ENCODE peak calls at places on chromosome 5, in eight cellular contexts. One of them, this sample, is unnamed.

GRCh38 chr5:421901-422300 is 21.1 kb upstream of the EXOC3 start:
- DNase-seq in HCT116: no peak
- DNase-seq in fibroblast of lung: no peak
- DNase-seq in IMR-90: no peak
- DNase-seq in ovary: no peak
- DNase-seq in heart right ventricle: no peak
- DNase-seq in GM23338: no peak
- DNase-seq in astrocyte of the spinal cord: no peak
- DNase-seq in this sample: no peak

GRCh38 chr5:79511945-79512493 is 1.9 kb downstream of the HOMER1 start:
- DNase-seq in HCT116: no peak
- DNase-seq in fibroblast of lung: peak
- DNase-seq in IMR-90: no peak
- DNase-seq in ovary: no peak
- DNase-seq in heart right ventricle: no peak
- DNase-seq in GM23338: no peak
- DNase-seq in astrocyte of the spinal cord: peak
- DNase-seq in this sample: no peak

GRCh38 chr5:171405615-171406014 is 13.8 kb upstream of the FGF18 start:
- DNase-seq in HCT116: no peak
- DNase-seq in fibroblast of lung: peak
- DNase-seq in IMR-90: peak
- DNase-seq in ovary: no peak
- DNase-seq in heart right ventricle: no peak
- DNase-seq in GM23338: peak
- DNase-seq in astrocyte of the spinal cord: no peak
- DNase-seq in this sample: peak

GRCh38 chr5:146797683-146798082 is 80.9 kb downstream of the PPP2R2B start:
- DNase-seq in HCT116: no peak
- DNase-seq in fibroblast of lung: no peak
- DNase-seq in IMR-90: no peak
- DNase-seq in ovary: no peak
- DNase-seq in heart right ventricle: no peak
- DNase-seq in GM23338: no peak
- DNase-seq in astrocyte of the spinal cord: no peak
- DNase-seq in this sample: no peak

GRCh38 chr5:54820346-54820745 is 165.0 kb downstream of the ESM1 start:
- DNase-seq in HCT116: no peak
- DNase-seq in fibroblast of lung: peak
- DNase-seq in IMR-90: peak
- DNase-seq in ovary: no peak
- DNase-seq in heart right ventricle: no peak
- DNase-seq in GM23338: no peak
- DNase-seq in astrocyte of the spinal cord: peak
- DNase-seq in this sample: peak

GRCh38 chr5:38535281-38535750 is 21.1 kb downstream of the LIFR start:
- DNase-seq in HCT116: no peak
- DNase-seq in fibroblast of lung: peak
- DNase-seq in IMR-90: no peak
- DNase-seq in ovary: no peak
- DNase-seq in heart right ventricle: no peak
- DNase-seq in GM23338: no peak
- DNase-seq in astrocyte of the spinal cord: no peak
- DNase-seq in this sample: no peak

GRCh38 chr5:3741372-3741770 is 145.7 kb downstream of the IRX1 start:
- DNase-seq in HCT116: no peak
- DNase-seq in fibroblast of lung: no peak
- DNase-seq in IMR-90: no peak
- DNase-seq in ovary: no peak
- DNase-seq in heart right ventricle: no peak
- DNase-seq in GM23338: no peak
- DNase-seq in astrocyte of the spinal cord: no peak
- DNase-seq in this sample: no peak

GRCh38 chr5:76547242-76547890 is 75.8 kb downstream of the F2RL2 start:
- DNase-seq in HCT116: no peak
- DNase-seq in fibroblast of lung: peak
- DNase-seq in IMR-90: no peak
- DNase-seq in ovary: no peak
- DNase-seq in heart right ventricle: no peak
- DNase-seq in GM23338: no peak
- DNase-seq in astrocyte of the spinal cord: no peak
- DNase-seq in this sample: peak

GRCh38 chr5:168747987-168748777 is 169.0 kb upstream of the PANK3 start:
- DNase-seq in HCT116: peak
- DNase-seq in fibroblast of lung: no peak
- DNase-seq in IMR-90: no peak
- DNase-seq in ovary: no peak
- DNase-seq in heart right ventricle: no peak
- DNase-seq in GM23338: peak
- DNase-seq in astrocyte of the spinal cord: no peak
- DNase-seq in this sample: no peak

GRCh38 chr5:80070338-80071056 is 35.3 kb downstream of the THBS4 start:
- DNase-seq in HCT116: no peak
- DNase-seq in fibroblast of lung: no peak
- DNase-seq in IMR-90: peak
- DNase-seq in ovary: no peak
- DNase-seq in heart right ventricle: no peak
- DNase-seq in GM23338: no peak
- DNase-seq in astrocyte of the spinal cord: no peak
- DNase-seq in this sample: no peak

GRCh38 chr5:156942064-156942463 is 21.0 kb downstream of the TIMD4 start:
- DNase-seq in HCT116: no peak
- DNase-seq in fibroblast of lung: no peak
- DNase-seq in IMR-90: no peak
- DNase-seq in ovary: no peak
- DNase-seq in heart right ventricle: no peak
- DNase-seq in GM23338: no peak
- DNase-seq in astrocyte of the spinal cord: no peak
- DNase-seq in this sample: no peak

GRCh38 chr5:14399054-14399657 is 182.4 kb upstream of the OTULINL start:
- DNase-seq in HCT116: peak
- DNase-seq in fibroblast of lung: peak
- DNase-seq in IMR-90: peak
- DNase-seq in ovary: no peak
- DNase-seq in heart right ventricle: no peak
- DNase-seq in GM23338: peak
- DNase-seq in astrocyte of the spinal cord: peak
- DNase-seq in this sample: peak

GRCh38 chr5:13478831-13479465 is 465.5 kb downstream of the DNAH5 start:
- DNase-seq in HCT116: no peak
- DNase-seq in fibroblast of lung: no peak
- DNase-seq in IMR-90: peak
- DNase-seq in ovary: no peak
- DNase-seq in heart right ventricle: peak
- DNase-seq in GM23338: peak
- DNase-seq in astrocyte of the spinal cord: peak
- DNase-seq in this sample: peak

GRCh38 chr5:59506285-59506877 is 387.1 kb downstream of the PDE4D start:
- DNase-seq in HCT116: no peak
- DNase-seq in fibroblast of lung: peak
- DNase-seq in IMR-90: peak
- DNase-seq in ovary: no peak
- DNase-seq in heart right ventricle: no peak
- DNase-seq in GM23338: peak
- DNase-seq in astrocyte of the spinal cord: peak
- DNase-seq in this sample: peak

GRCh38 chr5:94422819-94423218 is 195.6 kb downstream of the KIAA0825 start:
- DNase-seq in HCT116: peak
- DNase-seq in fibroblast of lung: peak
- DNase-seq in IMR-90: peak
- DNase-seq in ovary: no peak
- DNase-seq in heart right ventricle: no peak
- DNase-seq in GM23338: peak
- DNase-seq in astrocyte of the spinal cord: peak
- DNase-seq in this sample: peak

DNA sequence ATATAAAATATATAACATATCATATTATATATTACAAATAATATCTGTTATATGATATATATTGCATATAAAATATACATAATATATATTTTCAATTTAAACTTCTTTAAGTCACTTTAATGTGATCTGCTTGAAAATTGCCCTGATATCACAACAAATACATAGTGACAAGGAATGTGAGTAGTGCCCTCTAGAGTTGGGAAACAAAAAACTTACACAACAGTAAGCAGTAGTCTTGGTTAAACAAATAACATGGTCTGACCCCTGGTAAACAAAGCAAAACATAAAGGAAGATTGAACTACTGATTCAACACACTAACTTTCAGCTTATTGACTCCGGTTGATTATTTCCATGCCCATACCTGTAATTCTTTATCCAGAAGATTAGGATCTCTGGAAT is 188.3 kb upstream of the NMUR2 start:
- DNase-seq in HCT116: no peak
- DNase-seq in fibroblast of lung: no peak
- DNase-seq in IMR-90: no peak
- DNase-seq in ovary: no peak
- DNase-seq in heart right ventricle: no peak
- DNase-seq in GM23338: peak
- DNase-seq in astrocyte of the spinal cord: no peak
- DNase-seq in this sample: no peak
- TF ChIP-seq CTCF in HCT116: peak
- TF ChIP-seq CTCF in fibroblast of lung: no peak
- TF ChIP-seq CTCF in IMR-90: no peak
- TF ChIP-seq CTCF in ovary: no peak
- TF ChIP-seq CTCF in heart right ventricle: no peak
- TF ChIP-seq CTCF in GM23338: peak
- TF ChIP-seq CTCF in astrocyte of the spinal cord: no peak
- TF ChIP-seq CTCF in this sample: no peak

GRCh38 chr5:133122711-133123110 is 70.9 kb downstream of the HSPA4 start:
- DNase-seq in HCT116: no peak
- DNase-seq in fibroblast of lung: no peak
- DNase-seq in IMR-90: no peak
- DNase-seq in ovary: no peak
- DNase-seq in heart right ventricle: no peak
- DNase-seq in GM23338: no peak
- DNase-seq in astrocyte of the spinal cord: no peak
- DNase-seq in this sample: no peak

GRCh38 chr5:133123297-133123696 is 71.5 kb downstream of the HSPA4 start:
- DNase-seq in HCT116: no peak
- DNase-seq in fibroblast of lung: no peak
- DNase-seq in IMR-90: no peak
- DNase-seq in ovary: no peak
- DNase-seq in heart right ventricle: no peak
- DNase-seq in GM23338: no peak
- DNase-seq in astrocyte of the spinal cord: no peak
- DNase-seq in this sample: no peak

GRCh38 chr5:133121611-133122150 is 69.9 kb downstream of the HSPA4 start:
- DNase-seq in HCT116: no peak
- DNase-seq in fibroblast of lung: no peak
- DNase-seq in IMR-90: no peak
- DNase-seq in ovary: no peak
- DNase-seq in heart right ventricle: no peak
- DNase-seq in GM23338: no peak
- DNase-seq in astrocyte of the spinal cord: no peak
- DNase-seq in this sample: no peak

GRCh38 chr5:133128066-133128465 is 76.3 kb downstream of the HSPA4 start:
- DNase-seq in HCT116: no peak
- DNase-seq in fibroblast of lung: no peak
- DNase-seq in IMR-90: no peak
- DNase-seq in ovary: no peak
- DNase-seq in heart right ventricle: no peak
- DNase-seq in GM23338: no peak
- DNase-seq in astrocyte of the spinal cord: no peak
- DNase-seq in this sample: no peak

DNA sequence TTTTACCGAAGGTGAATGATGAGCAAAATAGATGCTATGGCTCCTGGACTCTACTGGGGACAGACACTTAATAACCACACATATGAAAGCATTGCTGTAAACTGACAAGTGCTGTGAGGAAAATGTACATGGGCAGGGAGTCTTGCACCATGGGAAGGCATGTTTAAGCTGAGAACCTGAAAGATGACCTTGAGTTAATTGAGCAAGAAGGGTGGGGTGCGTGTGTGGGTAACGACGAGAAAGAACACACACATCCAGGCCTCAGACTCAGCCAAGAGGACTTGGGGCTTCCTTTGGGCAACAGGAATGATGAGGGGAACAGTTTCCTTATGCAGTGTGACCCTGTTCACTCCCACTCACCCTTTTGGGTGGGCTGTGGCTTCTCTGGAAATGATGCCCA is 73.1 kb downstream of the HSPA4 start:
- DNase-seq in HCT116: no peak
- DNase-seq in fibroblast of lung: no peak
- DNase-seq in IMR-90: no peak
- DNase-seq in ovary: no peak
- DNase-seq in heart right ventricle: no peak
- DNase-seq in GM23338: no peak
- DNase-seq in astrocyte of the spinal cord: no peak
- DNase-seq in this sample: no peak
- TF ChIP-seq CTCF in HCT116: no peak
- TF ChIP-seq CTCF in fibroblast of lung: no peak
- TF ChIP-seq CTCF in IMR-90: no peak
- TF ChIP-seq CTCF in ovary: no peak
- TF ChIP-seq CTCF in heart right ventricle: no peak
- TF ChIP-seq CTCF in GM23338: no peak
- TF ChIP-seq CTCF in astrocyte of the spinal cord: no peak
- TF ChIP-seq CTCF in this sample: no peak

DNA sequence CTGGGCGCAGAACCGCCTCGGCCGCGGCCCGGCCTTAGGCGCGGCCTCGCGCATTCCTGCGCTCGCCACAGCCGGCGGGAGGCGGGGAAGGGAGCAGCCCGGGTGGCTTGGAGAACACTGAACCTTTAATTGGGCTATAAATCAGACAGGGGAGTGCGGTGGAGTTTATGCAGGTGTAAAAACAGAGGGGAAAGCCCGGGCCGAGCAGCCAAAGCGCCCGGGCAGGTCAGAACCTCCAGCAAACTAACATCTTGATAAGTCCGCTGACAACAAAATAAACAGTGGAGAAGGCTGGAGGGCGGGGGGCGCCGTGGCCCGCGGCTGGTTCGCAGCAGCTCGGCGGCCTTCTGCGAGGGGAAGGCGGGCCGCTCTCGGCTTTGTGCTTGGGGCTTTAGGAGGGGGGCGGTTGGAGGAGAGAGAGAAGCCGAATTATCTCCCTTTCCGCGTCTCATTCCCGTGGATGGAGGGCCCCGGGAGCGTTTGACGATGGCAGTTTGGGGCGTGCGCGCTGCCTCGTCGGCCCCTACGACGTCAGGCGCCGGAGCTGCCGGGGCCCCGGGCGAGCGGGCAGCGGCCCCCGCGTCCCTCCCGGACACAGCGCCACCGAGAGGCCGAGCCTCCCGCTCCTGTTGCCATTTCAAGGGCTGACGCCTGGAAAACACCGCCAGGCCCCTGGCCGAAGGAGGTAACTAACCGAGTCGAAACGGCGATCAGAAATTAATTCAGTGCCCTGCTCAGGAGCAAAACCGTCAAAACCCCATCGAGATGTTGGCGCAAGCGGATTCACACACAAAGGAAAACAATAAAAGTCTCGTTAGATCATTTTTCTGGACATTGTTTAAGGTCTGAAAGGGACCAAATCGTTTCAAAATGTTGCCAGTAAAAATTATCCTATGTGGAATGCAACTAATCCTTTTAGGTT is 11.2 kb downstream of the FOXD1 start:
- DNase-seq in HCT116: peak
- DNase-seq in fibroblast of lung: peak
- DNase-seq in IMR-90: peak
- DNase-seq in ovary: no peak
- DNase-seq in heart right ventricle: no peak
- DNase-seq in GM23338: peak
- DNase-seq in astrocyte of the spinal cord: peak
- DNase-seq in this sample: peak
- TF ChIP-seq CTCF in HCT116: peak
- TF ChIP-seq CTCF in fibroblast of lung: peak
- TF ChIP-seq CTCF in IMR-90: peak
- TF ChIP-seq CTCF in ovary: no peak
- TF ChIP-seq CTCF in heart right ventricle: no peak
- TF ChIP-seq CTCF in GM23338: peak
- TF ChIP-seq CTCF in astrocyte of the spinal cord: peak
- TF ChIP-seq CTCF in this sample: peak

GRCh38 chr5:138543730-138544104 is 681 bp upstream of the ETF1 start:
- DNase-seq in HCT116: no peak
- DNase-seq in fibroblast of lung: no peak
- DNase-seq in IMR-90: no peak
- DNase-seq in ovary: no peak
- DNase-seq in heart right ventricle: no peak
- DNase-seq in GM23338: no peak
- DNase-seq in astrocyte of the spinal cord: no peak
- DNase-seq in this sample: no peak
- TF ChIP-seq CTCF in HCT116: no peak
- TF ChIP-seq CTCF in fibroblast of lung: no peak
- TF ChIP-seq CTCF in IMR-90: no peak
- TF ChIP-seq CTCF in ovary: no peak
- TF ChIP-seq CTCF in heart right ventricle: no peak
- TF ChIP-seq CTCF in GM23338: no peak
- TF ChIP-seq CTCF in astrocyte of the spinal cord: no peak
- TF ChIP-seq CTCF in this sample: no peak